ENCODE peak calls at places on chromosomes 13 and 19, in five cellular contexts. One of them, this sample, is unnamed.

GRCh38 chr13:70249332-70250064 is 141.2 kb upstream of the KLHL1 start:
- DNase-seq in upper lobe of left lung: no peak
- DNase-seq in A549: peak
- DNase-seq in midbrain: no peak
- DNase-seq in ovary: no peak
- DNase-seq in this sample: no peak

GRCh38 chr19:2097330-2098327 is 914 bp downstream of the IZUMO4 start:
- DNase-seq in upper lobe of left lung: no peak
- DNase-seq in A549: no peak
- DNase-seq in midbrain: no peak
- DNase-seq in ovary: peak
- DNase-seq in this sample: no peak

GRCh38 chr19:39193785-39194184 is 3.0 kb upstream of the NCCRP1 start:
- DNase-seq in upper lobe of left lung: no peak
- DNase-seq in A549: peak
- DNase-seq in midbrain: no peak
- DNase-seq in ovary: no peak
- DNase-seq in this sample: no peak

GRCh38 chr13:32378012-32378411 is 49.9 kb downstream of the N4BP2L1 start:
- DNase-seq in upper lobe of left lung: no peak
- DNase-seq in A549: no peak
- DNase-seq in midbrain: no peak
- DNase-seq in ovary: no peak
- DNase-seq in this sample: no peak

GRCh38 chr19:15379996-15380647 is 535 bp upstream of the AKAP8 start:
- DNase-seq in upper lobe of left lung: peak
- DNase-seq in A549: peak
- DNase-seq in midbrain: no peak
- DNase-seq in ovary: no peak
- DNase-seq in this sample: peak

GRCh38 chr19:55866521-55866920 is 30.2 kb downstream of the NLRP4 start:
- DNase-seq in upper lobe of left lung: no peak
- DNase-seq in A549: no peak
- DNase-seq in midbrain: no peak
- DNase-seq in ovary: no peak
- DNase-seq in this sample: no peak

GRCh38 chr19:55590621-55591020 is 8.7 kb downstream of the FIZ1 start:
- DNase-seq in upper lobe of left lung: no peak
- DNase-seq in A549: peak
- DNase-seq in midbrain: no peak
- DNase-seq in ovary: no peak
- DNase-seq in this sample: no peak

GRCh38 chr19:45474191-45474940 is 6.6 kb downstream of the FOSB start:
- DNase-seq in upper lobe of left lung: no peak
- DNase-seq in A549: no peak
- DNase-seq in midbrain: no peak
- DNase-seq in ovary: no peak
- DNase-seq in this sample: no peak

GRCh38 chr19:11807099-11807380 is 7.0 kb upstream of the ZNF440 start:
- DNase-seq in upper lobe of left lung: no peak
- DNase-seq in A549: no peak
- DNase-seq in midbrain: no peak
- DNase-seq in ovary: no peak
- DNase-seq in this sample: no peak

GRCh38 chr19:10612515-10613119 is 12.7 kb upstream of the SLC44A2 start:
- DNase-seq in upper lobe of left lung: peak
- DNase-seq in A549: no peak
- DNase-seq in midbrain: peak
- DNase-seq in ovary: no peak
- DNase-seq in this sample: peak

GRCh38 chr13:96994849-96995243 is 570 bp upstream of the OXGR1 start:
- DNase-seq in upper lobe of left lung: no peak
- DNase-seq in A549: no peak
- DNase-seq in midbrain: no peak
- DNase-seq in ovary: no peak
- DNase-seq in this sample: no peak

GRCh38 chr19:29680447-29680846 is 15.2 kb downstream of the PLEKHF1 start:
- DNase-seq in upper lobe of left lung: peak
- DNase-seq in A549: no peak
- DNase-seq in midbrain: peak
- DNase-seq in ovary: no peak
- DNase-seq in this sample: peak

GRCh38 chr19:19513671-19514070 is 1.7 kb downstream of the TSSK6 start:
- DNase-seq in upper lobe of left lung: no peak
- DNase-seq in A549: no peak
- DNase-seq in midbrain: no peak
- DNase-seq in ovary: peak
- DNase-seq in this sample: no peak

GRCh38 chr19:45217193-45217956 is 27.8 kb downstream of the EXOC3L2 start:
- DNase-seq in upper lobe of left lung: no peak
- DNase-seq in A549: no peak
- DNase-seq in midbrain: no peak
- DNase-seq in ovary: no peak
- DNase-seq in this sample: no peak

GRCh38 chr13:95950103-95950502 is 103.1 kb downstream of the UGGT2 start:
- DNase-seq in upper lobe of left lung: no peak
- DNase-seq in A549: no peak
- DNase-seq in midbrain: no peak
- DNase-seq in ovary: no peak
- DNase-seq in this sample: no peak

GRCh38 chr19:33649919-33650305 is 28.2 kb downstream of the CHST8 start:
- DNase-seq in upper lobe of left lung: no peak
- DNase-seq in A549: no peak
- DNase-seq in midbrain: no peak
- DNase-seq in ovary: no peak
- DNase-seq in this sample: no peak

GRCh38 chr19:39563408-39563807 is 23.4 kb upstream of the EID2 start:
- DNase-seq in upper lobe of left lung: no peak
- DNase-seq in A549: peak
- DNase-seq in midbrain: no peak
- DNase-seq in ovary: no peak
- DNase-seq in this sample: no peak

GRCh38 chr19:49210108-49210900 is 52.7 kb downstream of the TRPM4 start:
- DNase-seq in upper lobe of left lung: no peak
- DNase-seq in A549: peak
- DNase-seq in midbrain: no peak
- DNase-seq in ovary: peak
- DNase-seq in this sample: no peak

GRCh38 chr19:5099822-5100221 is 130.9 kb downstream of the KDM4B start:
- DNase-seq in upper lobe of left lung: no peak
- DNase-seq in A549: no peak
- DNase-seq in midbrain: no peak
- DNase-seq in ovary: no peak
- DNase-seq in this sample: no peak

GRCh38 chr19:35618857-35619256 is 6.3 kb downstream of the HAUS5 start:
- DNase-seq in upper lobe of left lung: no peak
- DNase-seq in A549: peak
- DNase-seq in midbrain: no peak
- DNase-seq in ovary: no peak
- DNase-seq in this sample: no peak

GRCh38 chr19:30498707-30499106 is 126.5 kb downstream of the ZNF536 start:
- DNase-seq in upper lobe of left lung: no peak
- DNase-seq in A549: no peak
- DNase-seq in midbrain: peak
- DNase-seq in ovary: no peak
- DNase-seq in this sample: no peak